ENCODE peak calls at places on chromosomes 4 and X, in four cellular contexts. R, C, J and X are unnamed samples.

GRCh38 chr4:148376151-148376550 is 66.1 kb downstream of the NR3C2 start:
- DNase-seq in C (no peak), J (no peak), R (peak; percentile 85), X (no peak)

GRCh38 chrX:31340587-31340986 is 268.7 kb upstream of the FTHL17 start:
- DNase-seq in R (no peak), C (no peak), J (no peak), X (no peak)

GRCh38 chrX:9707306-9708015 is 58.2 kb downstream of the GPR143 start:
- DNase-seq in C (peak; percentile 9), J (peak; percentile 4), R (no peak), X (no peak)

GRCh38 chr4:185120631-185120946 is 22.5 kb upstream of the SLC25A4 start:
- DNase-seq in C (no peak), R (no peak), J (no peak), X (no peak)

GRCh38 chrX:75746891-75747639 is 38.0 kb downstream of the MAGEE2 start:
- DNase-seq in R (peak; percentile 22), J (peak; percentile 70), C (peak; percentile 66), X (peak; percentile 66)

GRCh38 chr4:95077864-95078263 is 320.1 kb downstream of the BMPR1B start:
- DNase-seq in R (peak; percentile 42), C (no peak), J (peak; percentile 21), X (no peak)

GRCh38 chrX:54977387-54977786 is 16.6 kb downstream of the PFKFB1 start:
- DNase-seq in C (no peak), J (no peak), R (no peak), X (no peak)

GRCh38 chrX:119427024-119427794 is 28.1 kb downstream of the SLC25A43 start:
- DNase-seq in J (peak; percentile 26), R (peak; percentile 18), C (peak; percentile 58), X (peak; percentile 78)

GRCh38 chr4:153962311-153963039 is 173.6 kb upstream of the SFRP2 start:
- DNase-seq in R (no peak), J (no peak), C (no peak), X (no peak)

GRCh38 chr4:106048250-106048931 is 153.1 kb downstream of the NPNT start:
- DNase-seq in C (peak; percentile 45), R (no peak), J (no peak), X (no peak)

GRCh38 chrX:11733614-11734013 is 24.4 kb upstream of the MSL3 start:
- DNase-seq in J (no peak), C (no peak), R (no peak), X (no peak)

GRCh38 chr4:137994858-137995257 is 247.3 kb downstream of the SLC7A11 start:
- DNase-seq in J (peak; percentile 69), R (no peak), C (no peak), X (no peak)

GRCh38 chr4:94941706-94942105 is 184.0 kb downstream of the BMPR1B start:
- DNase-seq in C (no peak), J (no peak), R (no peak), X (no peak)

GRCh38 chrX:54807524-54808108 is at the start of gene MAGED2:
- DNase-seq in C (peak; percentile 56), J (peak; percentile 42), R (peak; percentile 8), X (no peak)

GRCh38 chr4:150598906-150599305 is 17.0 kb downstream of the MAB21L2 start:
- DNase-seq in C (no peak), R (no peak), J (peak; percentile 50), X (no peak)

GRCh38 chr4:17493629-17494028 is 18.3 kb downstream of the QDPR start:
- DNase-seq in R (no peak), C (no peak), J (no peak), X (no peak)

GRCh38 chrX:78945186-78945912 is at the start of gene P2RY10:
- DNase-seq in J (no peak), R (no peak), C (no peak), X (peak; percentile 70)

GRCh38 chr4:23882976-23883531 is 6.8 kb downstream of the PPARGC1A start:
- DNase-seq in R (no peak), C (no peak), J (no peak), X (no peak)

DNA sequence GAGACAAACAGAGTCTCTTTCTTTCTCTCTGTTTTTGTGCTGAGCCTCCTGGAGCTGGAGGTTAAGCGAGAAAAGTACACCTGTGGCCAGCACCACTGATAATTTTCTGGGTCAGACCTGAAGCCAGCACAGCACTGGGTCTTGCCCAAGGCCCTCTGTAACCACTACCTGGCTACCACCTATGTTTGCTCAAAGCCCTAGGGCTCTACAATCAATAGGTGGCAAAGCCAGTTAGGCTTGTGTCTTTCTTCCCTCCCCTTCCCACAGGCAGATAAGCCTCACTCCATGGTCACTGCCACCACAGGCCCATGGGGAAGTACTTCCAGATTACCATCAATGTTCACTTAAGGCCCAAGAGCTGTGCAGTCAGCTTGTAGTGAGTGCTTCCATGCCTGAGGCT is 35.2 kb upstream of the ARMCX4 start:
- DNase-seq in R (no peak), C (no peak), J (no peak), X (no peak)
- TF ChIP-seq EZH2phosphoT487 in R (no peak), C (no peak), J (no peak), X (no peak)

GRCh38 chrX:13162772-13163171 is 118.4 kb upstream of the FAM9C start:
- DNase-seq in J (no peak), C (no peak), R (no peak), X (no peak)
- H3K4me1 ChIP-seq in J (peaks cover 15% of the 10 kb centered on the region), C (peaks cover 56% of the 10 kb centered on the region), R (peaks cover 5% of the 10 kb centered on the region), X (no peaks in the 10 kb centered on the region)

DNA sequence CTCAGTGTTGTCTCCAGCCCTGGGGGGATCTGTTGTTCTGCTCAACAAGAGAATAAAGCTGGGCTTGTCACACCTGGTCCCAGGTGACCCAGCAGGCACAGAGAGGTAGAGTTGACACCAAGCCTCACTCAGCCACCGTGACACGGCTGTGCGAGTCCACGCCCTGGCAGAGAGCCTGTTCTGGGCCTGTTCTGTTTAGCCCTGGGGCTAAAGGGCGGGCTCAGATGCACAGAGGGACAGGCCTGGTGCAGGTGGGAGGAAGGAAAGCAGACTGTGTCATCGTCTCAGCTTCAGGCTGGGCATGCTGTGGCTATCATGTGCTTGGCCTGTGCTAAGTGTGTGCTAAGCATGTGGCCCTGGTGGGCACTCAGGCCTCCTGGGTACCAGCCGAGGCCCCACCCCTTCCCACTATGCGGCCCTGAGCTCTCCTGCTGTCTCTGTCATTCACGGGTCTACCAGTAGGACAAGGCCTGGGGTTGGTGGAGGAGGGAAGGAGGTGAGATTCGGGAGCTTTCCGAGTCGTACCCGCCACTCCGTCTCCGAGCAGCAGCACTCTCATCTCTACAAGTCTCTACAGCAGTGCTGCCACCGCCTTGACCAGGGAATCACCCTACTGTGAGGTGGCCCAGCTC is 10.8 kb downstream of the WFS1 start:
- DNase-seq in R (peak; percentile 32), J (no peak), C (no peak), X (no peak)
- H3K27ac ChIP-seq in R (no peak overlapping the region), J (no peak overlapping the region), C (no peak overlapping the region), X (no peak overlapping the region)

GRCh38 chr4:167786504-167786903 is 305.8 kb upstream of the ANXA10 start:
- DNase-seq in C (no peak), R (no peak), J (no peak), X (no peak)
- TF ChIP-seq EZH2phosphoT487 in C (no peak), R (no peak), J (no peak), X (no peak)

DNA sequence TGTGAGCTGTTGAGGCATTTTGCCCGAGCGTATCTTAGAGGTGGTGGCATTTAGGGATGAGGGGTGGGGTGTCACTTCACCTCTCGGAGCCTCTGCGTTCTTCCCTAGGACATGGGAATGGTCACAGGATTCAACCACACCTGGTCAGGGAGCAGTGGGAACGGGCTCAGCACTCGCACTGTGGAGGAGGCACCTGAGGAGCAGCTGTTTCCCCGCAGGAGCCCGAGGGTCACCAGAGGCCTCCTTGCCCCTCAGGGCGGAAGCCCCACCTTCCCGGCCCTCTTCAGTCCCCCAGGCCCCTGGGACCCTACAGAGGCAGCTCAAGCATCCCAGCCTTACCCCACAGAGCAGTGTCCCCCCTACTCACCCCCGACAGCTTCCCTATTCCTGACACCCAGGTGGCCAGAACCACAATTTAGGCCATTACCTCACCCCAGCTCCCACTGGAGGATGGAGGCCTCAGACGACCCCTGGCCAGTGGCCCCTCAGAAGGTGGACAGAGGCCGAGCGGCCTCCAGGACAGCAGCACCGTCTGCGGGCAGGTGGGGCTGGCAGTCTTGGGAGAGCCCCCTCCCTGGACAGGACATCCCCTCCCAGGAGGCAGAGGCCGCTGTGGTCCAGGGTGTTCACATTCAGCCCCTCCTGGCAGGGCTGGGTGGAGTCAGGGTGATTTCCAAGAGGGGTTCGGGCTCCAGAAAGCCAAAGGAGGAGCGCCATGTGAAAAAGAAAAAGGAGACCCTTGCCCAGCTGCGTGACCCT is 4.2 kb upstream of the HTRA3 start:
- DNase-seq in C (no peak), J (no peak), R (no peak), X (no peak)
- H3K4me1 ChIP-seq in C (no peaks in the 10 kb centered on the region), J (peaks cover 3% of the 10 kb centered on the region), R (peaks cover 5% of the 10 kb centered on the region), X (no peaks in the 10 kb centered on the region)

GRCh38 chr4:128600410-128600809 is 209.1 kb upstream of the JADE1 start:
- DNase-seq in R (no peak), J (no peak), C (no peak), X (no peak)
- H3K27ac ChIP-seq in R (no peak overlapping the region), J (no peak overlapping the region), C (no peak overlapping the region), X (no peak overlapping the region)

GRCh38 chr4:111842336-111842735 is 302.9 kb upstream of the FAM241A start:
- DNase-seq in C (no peak), J (peak; percentile 40), R (no peak), X (no peak)
- TF ChIP-seq EZH2phosphoT487 in C (no peak), J (no peak), R (no peak), X (no peak)

GRCh38 chr4:76729460-76729859 is 168.5 kb downstream of the SOWAHB start:
- DNase-seq in C (no peak), J (no peak), R (no peak), X (no peak)
- H3K4me1 ChIP-seq in C (peaks cover 8% of the 10 kb centered on the region), J (peaks cover 49% of the 10 kb centered on the region), R (peaks cover 23% of the 10 kb centered on the region), X (no peaks in the 10 kb centered on the region)